ENCODE peak calls at places on chromosomes 11 and 22, in four cellular contexts. One of them, this sample, is unnamed.

GRCh38 chr11:77660947-77661346 is 23.4 kb upstream of the CLNS1A start:
- DNase-seq in neural progenitor cell: no peak
- DNase-seq in HCT116: no peak
- DNase-seq in GM23248: no peak
- DNase-seq in this sample: no peak

GRCh38 chr22:19466126-19466716 is 12.8 kb downstream of the UFD1 start:
- DNase-seq in HCT116: no peak
- DNase-seq in neural progenitor cell: no peak
- DNase-seq in GM23248: no peak
- DNase-seq in this sample: no peak

GRCh38 chr11:87292598-87292997 is 254.9 kb downstream of the TMEM135 start:
- DNase-seq in HCT116: no peak
- DNase-seq in GM23248: no peak
- DNase-seq in neural progenitor cell: no peak
- DNase-seq in this sample: no peak

GRCh38 chr11:44730775-44731174 is 4.0 kb downstream of the TSPAN18 start:
- DNase-seq in GM23248: no peak
- DNase-seq in HCT116: no peak
- DNase-seq in neural progenitor cell: no peak
- DNase-seq in this sample: no peak

GRCh38 chr11:33735166-33735425 is 1.1 kb downstream of the CD59 start:
- DNase-seq in neural progenitor cell: peak
- DNase-seq in HCT116: no peak
- DNase-seq in GM23248: peak
- DNase-seq in this sample: no peak

GRCh38 chr11:64745219-64745522 is 1.2 kb upstream of the RASGRP2 start:
- DNase-seq in HCT116: no peak
- DNase-seq in neural progenitor cell: no peak
- DNase-seq in GM23248: no peak
- DNase-seq in this sample: no peak

GRCh38 chr22:29145321-29146072 is 60.2 kb upstream of the EMID1 start:
- DNase-seq in HCT116: no peak
- DNase-seq in GM23248: no peak
- DNase-seq in neural progenitor cell: no peak
- DNase-seq in this sample: no peak

GRCh38 chr11:16291729-16292128 is 64.6 kb downstream of the SOX6 start:
- DNase-seq in GM23248: no peak
- DNase-seq in neural progenitor cell: no peak
- DNase-seq in HCT116: no peak
- DNase-seq in this sample: no peak

GRCh38 chr11:96607890-96608558 is 218.2 kb downstream of the JRKL start:
- DNase-seq in GM23248: peak
- DNase-seq in HCT116: no peak
- DNase-seq in neural progenitor cell: no peak
- DNase-seq in this sample: peak

GRCh38 chr22:48403521-48403921 is 1424.2 kb downstream of the BRD1 start:
- DNase-seq in HCT116: no peak
- DNase-seq in neural progenitor cell: no peak
- DNase-seq in GM23248: no peak
- DNase-seq in this sample: no peak

GRCh38 chr11:111081021-111081511 is 164.5 kb upstream of the POU2AF2 start:
- DNase-seq in HCT116: no peak
- DNase-seq in neural progenitor cell: no peak
- DNase-seq in GM23248: peak
- DNase-seq in this sample: no peak

GRCh38 chr22:48438791-48439559 is 1388.7 kb downstream of the BRD1 start:
- DNase-seq in GM23248: peak
- DNase-seq in neural progenitor cell: no peak
- DNase-seq in HCT116: no peak
- DNase-seq in this sample: no peak

GRCh38 chr22:19785461-19786263 is 25.1 kb downstream of the TBX1 start:
- DNase-seq in HCT116: no peak
- DNase-seq in GM23248: no peak
- DNase-seq in neural progenitor cell: no peak
- DNase-seq in this sample: no peak

GRCh38 chr11:13222285-13222684 is 55.3 kb upstream of the BMAL1 start:
- DNase-seq in GM23248: peak
- DNase-seq in HCT116: no peak
- DNase-seq in neural progenitor cell: peak
- DNase-seq in this sample: peak

GRCh38 chr11:44036811-44037657 is 10.7 kb upstream of the ACCSL start:
- DNase-seq in HCT116: peak
- DNase-seq in neural progenitor cell: peak
- DNase-seq in GM23248: peak
- DNase-seq in this sample: peak

DNA sequence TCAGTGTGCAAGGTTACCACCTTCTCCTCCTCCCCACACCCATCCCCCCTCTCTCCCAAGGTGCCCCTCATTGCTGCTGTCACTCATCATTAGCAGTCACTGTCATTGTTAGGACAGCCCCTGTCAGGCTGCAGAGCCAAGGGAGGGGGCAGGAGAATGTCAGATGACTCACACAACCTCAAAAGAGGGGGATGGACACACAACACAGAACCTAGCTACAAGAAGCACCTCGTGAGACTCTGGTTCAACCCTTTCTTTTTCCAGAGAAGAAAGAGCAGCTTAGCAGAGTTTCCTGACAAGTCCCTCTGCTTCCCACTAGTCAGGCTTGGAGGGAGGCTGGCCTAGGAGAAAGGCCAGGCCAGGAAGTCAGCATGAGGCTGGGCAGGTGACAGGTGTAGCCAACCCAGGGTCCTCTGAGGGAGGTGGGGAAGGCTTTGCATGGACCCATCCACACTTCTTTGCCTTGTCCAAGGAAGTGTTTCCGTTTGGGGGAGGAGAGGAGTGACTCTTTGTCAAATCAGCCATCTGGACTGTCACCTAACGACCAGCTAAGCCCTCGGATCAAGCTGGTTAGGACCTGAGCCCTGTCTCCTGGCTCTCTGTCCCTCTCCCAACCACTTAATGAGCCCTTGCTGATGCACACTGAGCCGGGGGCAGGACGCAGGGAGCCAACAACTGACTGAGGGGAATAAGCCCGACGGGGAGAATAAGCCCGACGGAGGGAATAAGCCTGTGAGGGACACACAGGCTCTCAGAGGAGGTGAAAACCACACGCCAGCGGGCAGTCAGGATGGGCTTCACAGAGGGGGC is 18.3 kb downstream of the ADORA2A start:
- DNase-seq in GM23248: no peak
- DNase-seq in neural progenitor cell: peak
- DNase-seq in HCT116: no peak
- DNase-seq in this sample: no peak
- TF ChIP-seq EZH2phosphoT487 in GM23248: no peak
- TF ChIP-seq EZH2phosphoT487 in neural progenitor cell: no peak
- TF ChIP-seq EZH2phosphoT487 in HCT116: no peak
- TF ChIP-seq EZH2phosphoT487 in this sample: no peak

GRCh38 chr11:68337399-68337835 is 25.0 kb downstream of the LRP5 start:
- DNase-seq in GM23248: no peak
- DNase-seq in neural progenitor cell: no peak
- DNase-seq in HCT116: no peak
- DNase-seq in this sample: no peak
- H2AFZ ChIP-seq in GM23248: no peak
- H2AFZ ChIP-seq in neural progenitor cell: no peak
- H2AFZ ChIP-seq in HCT116: no peak
- H2AFZ ChIP-seq in this sample: no peak

GRCh38 chr22:50697667-50698506 is 25.3 kb downstream of the SHANK3 start:
- DNase-seq in GM23248: peak
- DNase-seq in neural progenitor cell: no peak
- DNase-seq in HCT116: no peak
- DNase-seq in this sample: no peak
- TF ChIP-seq EZH2 in GM23248: no peak
- TF ChIP-seq EZH2 in neural progenitor cell: peak
- TF ChIP-seq EZH2 in HCT116: no peak
- TF ChIP-seq EZH2 in this sample: no peak

GRCh38 chr11:17846852-17847453 is 112.4 kb downstream of the KCNC1 start:
- DNase-seq in neural progenitor cell: peak
- DNase-seq in GM23248: peak
- DNase-seq in HCT116: no peak
- DNase-seq in this sample: peak
- TF ChIP-seq EZH2phosphoT487 in neural progenitor cell: no peak
- TF ChIP-seq EZH2phosphoT487 in GM23248: no peak
- TF ChIP-seq EZH2phosphoT487 in HCT116: no peak
- TF ChIP-seq EZH2phosphoT487 in this sample: no peak

GRCh38 chr22:33920927-33921575 is 775 bp upstream of the LARGE1 start:
- DNase-seq in GM23248: peak
- DNase-seq in HCT116: peak
- DNase-seq in neural progenitor cell: peak
- DNase-seq in this sample: peak
- H2AFZ ChIP-seq in GM23248: peak
- H2AFZ ChIP-seq in HCT116: no peak
- H2AFZ ChIP-seq in neural progenitor cell: peak
- H2AFZ ChIP-seq in this sample: peak

GRCh38 chr11:125164091-125164421 is 495 bp upstream of the PKNOX2 start:
- DNase-seq in HCT116: no peak
- DNase-seq in GM23248: no peak
- DNase-seq in neural progenitor cell: no peak
- DNase-seq in this sample: no peak

GRCh38 chr11:125166347-125166841 is 1.8 kb downstream of the PKNOX2 start:
- DNase-seq in GM23248: peak
- DNase-seq in HCT116: no peak
- DNase-seq in neural progenitor cell: peak
- DNase-seq in this sample: no peak

GRCh38 chr11:125164422-125165110 is at the start of gene PKNOX2:
- DNase-seq in HCT116: peak
- DNase-seq in neural progenitor cell: peak
- DNase-seq in GM23248: peak
- DNase-seq in this sample: peak

GRCh38 chr11:125165664-125166346 is 1.3 kb downstream of the PKNOX2 start:
- DNase-seq in neural progenitor cell: peak
- DNase-seq in GM23248: peak
- DNase-seq in HCT116: no peak
- DNase-seq in this sample: no peak

DNA sequence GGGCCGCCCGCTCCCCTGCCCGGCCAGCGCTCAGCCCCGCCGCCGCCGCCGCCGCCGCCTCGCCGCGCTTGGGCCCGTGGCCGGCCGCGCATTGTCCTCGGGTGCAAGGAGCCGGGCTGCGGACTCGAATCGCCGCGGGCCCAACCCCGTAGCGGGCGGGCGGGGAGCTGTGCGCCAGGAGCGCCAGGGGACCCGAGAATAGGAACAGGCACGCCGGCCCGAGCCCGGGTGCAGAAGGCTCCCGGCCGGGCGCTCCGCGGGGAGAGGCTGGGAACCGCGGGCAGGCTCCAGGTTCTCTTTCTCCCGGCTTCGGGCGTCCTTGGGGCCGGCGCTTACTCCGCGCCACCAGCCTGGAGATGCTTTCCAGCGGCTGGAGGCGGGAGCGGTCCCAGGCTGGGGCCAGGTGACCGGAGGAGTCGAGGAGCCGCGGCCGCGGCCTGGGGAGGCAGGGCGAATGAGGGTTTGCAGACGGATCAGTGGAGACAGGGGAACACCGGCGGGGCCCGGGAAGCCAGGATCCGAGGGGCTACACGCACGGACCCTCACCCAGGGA is 636 bp downstream of the PKNOX2 start:
- DNase-seq in neural progenitor cell: peak
- DNase-seq in HCT116: no peak
- DNase-seq in GM23248: peak
- DNase-seq in this sample: peak
- TF ChIP-seq EZH2 in neural progenitor cell: peak
- TF ChIP-seq EZH2 in HCT116: no peak
- TF ChIP-seq EZH2 in GM23248: no peak
- TF ChIP-seq EZH2 in this sample: no peak

GRCh38 chr11:21839870-21840269 is 353.0 kb upstream of the ANO5 start:
- DNase-seq in GM23248: no peak
- DNase-seq in neural progenitor cell: no peak
- DNase-seq in HCT116: no peak
- DNase-seq in this sample: no peak
- TF ChIP-seq EZH2phosphoT487 in GM23248: no peak
- TF ChIP-seq EZH2phosphoT487 in neural progenitor cell: no peak
- TF ChIP-seq EZH2phosphoT487 in HCT116: no peak
- TF ChIP-seq EZH2phosphoT487 in this sample: no peak

GRCh38 chr11:66891849-66892660 is 35.2 kb downstream of the LRFN4 start:
- DNase-seq in HCT116: peak
- DNase-seq in GM23248: peak
- DNase-seq in neural progenitor cell: no peak
- DNase-seq in this sample: peak

GRCh38 chr11:66889974-66890373 is 33.1 kb downstream of the LRFN4 start:
- DNase-seq in GM23248: no peak
- DNase-seq in neural progenitor cell: peak
- DNase-seq in HCT116: no peak
- DNase-seq in this sample: no peak

GRCh38 chr11:66887531-66887930 is 30.7 kb downstream of the LRFN4 start:
- DNase-seq in GM23248: no peak
- DNase-seq in HCT116: no peak
- DNase-seq in neural progenitor cell: no peak
- DNase-seq in this sample: no peak

GRCh38 chr11:66888282-66888681 is 31.4 kb downstream of the LRFN4 start:
- DNase-seq in neural progenitor cell: no peak
- DNase-seq in GM23248: no peak
- DNase-seq in HCT116: no peak
- DNase-seq in this sample: peak

DNA sequence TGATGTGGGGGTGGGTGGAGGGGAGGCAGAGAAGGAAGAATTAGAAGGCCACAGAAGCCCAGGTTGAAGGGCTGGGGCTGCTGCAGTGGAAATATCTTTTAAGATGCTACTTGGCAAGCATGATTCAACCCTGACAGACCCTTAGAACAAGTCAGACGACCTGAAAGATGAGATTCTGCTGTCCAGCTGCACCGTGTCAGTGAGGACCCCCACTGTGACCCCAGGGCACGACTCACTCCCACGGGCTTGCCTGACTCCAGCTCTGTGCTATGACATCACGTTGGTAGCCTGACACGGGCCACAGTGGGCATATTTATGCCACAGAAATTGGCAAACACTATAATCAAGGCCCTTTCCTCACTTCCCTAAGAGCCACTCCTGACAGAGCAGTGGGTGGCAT is 36.1 kb downstream of the LRFN4 start:
- DNase-seq in HCT116: no peak
- DNase-seq in neural progenitor cell: no peak
- DNase-seq in GM23248: no peak
- DNase-seq in this sample: peak
- H2AFZ ChIP-seq in HCT116: no peak
- H2AFZ ChIP-seq in neural progenitor cell: no peak
- H2AFZ ChIP-seq in GM23248: no peak
- H2AFZ ChIP-seq in this sample: no peak

DNA sequence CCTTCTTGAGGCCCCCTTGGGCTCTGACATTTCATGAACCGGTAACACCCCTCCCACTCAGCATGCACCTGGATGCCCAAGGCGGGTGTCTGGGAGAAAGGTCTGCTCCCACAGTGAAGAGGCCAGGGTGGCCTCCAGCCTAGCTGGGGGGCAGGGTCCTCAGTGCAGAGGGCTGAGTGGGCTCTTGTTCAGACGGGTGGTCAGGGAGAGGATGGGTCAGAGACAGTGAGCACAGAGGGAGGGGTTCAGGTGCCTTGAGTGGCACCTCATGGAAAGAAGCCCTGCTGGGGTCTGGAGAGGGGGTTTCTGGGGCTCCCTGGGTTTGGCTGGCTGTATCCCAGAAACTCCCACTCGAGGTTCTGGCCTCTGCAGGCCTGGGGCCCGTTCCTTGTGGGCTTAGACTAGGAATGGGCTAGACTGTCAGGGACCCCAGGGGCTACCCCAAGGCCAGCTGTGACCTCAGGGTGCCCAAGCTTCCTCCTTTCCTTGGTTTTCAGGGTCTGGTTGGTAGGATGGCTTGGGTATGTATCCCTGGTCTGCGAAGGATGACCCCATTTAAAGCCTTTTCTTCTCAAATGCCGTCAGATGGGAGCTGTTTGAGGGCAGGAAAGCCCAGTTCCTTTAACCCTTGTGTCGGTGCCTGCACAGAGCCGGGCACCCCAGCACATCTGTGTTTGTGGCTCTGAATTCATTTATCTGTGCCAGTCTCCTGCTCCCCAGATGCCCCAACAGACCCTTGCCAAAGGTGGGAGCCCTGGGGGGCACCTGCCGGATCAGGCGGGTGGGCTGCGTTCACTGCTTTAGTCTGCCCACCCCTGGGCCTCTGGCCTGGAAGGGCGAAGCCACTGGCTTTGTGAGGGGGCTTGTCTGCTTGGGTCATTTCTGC is 1.3 kb downstream of the SYNGR1 start:
- DNase-seq in GM23248: no peak
- DNase-seq in HCT116: no peak
- DNase-seq in neural progenitor cell: no peak
- DNase-seq in this sample: no peak
- TF ChIP-seq EZH2 in GM23248: no peak
- TF ChIP-seq EZH2 in HCT116: no peak
- TF ChIP-seq EZH2 in neural progenitor cell: no peak
- TF ChIP-seq EZH2 in this sample: no peak